ENCODE peak calls at places on chromosome 10, in eight cellular contexts. H is psoas muscle, Y is A673, Z is ovary, X is endodermal cell, B is A549, O is prostate gland, F is pancreas. D is an unnamed sample. For H3K4me1, the result is how much of the 10 kb centered on the place peaks cover.

GRCh38 chr10:93288679-93289634 is 193.2 kb downstream of the MYOF start:
- DNase-seq in H (peak), Y (peak), Z (peak), X (peak), B (peak), O (peak), F (peak), D (peak)

GRCh38 chr10:34758447-34758996 is 56.6 kb downstream of the PARD3 start:
- DNase-seq in H (no peak), Y (peak), Z (no peak), X (no peak), B (peak), O (no peak), F (no peak), D (no peak)

GRCh38 chr10:12432402-12433189 is 83.2 kb downstream of the CAMK1D start:
- DNase-seq in H (no peak), Y (no peak), Z (no peak), X (no peak), B (no peak), O (no peak), F (peak), D (no peak)

GRCh38 chr10:80530816-80531215 is 6.9 kb upstream of the SH2D4B start:
- DNase-seq in H (peak), Y (no peak), Z (no peak), X (no peak), B (no peak), O (no peak), F (no peak), D (no peak)

GRCh38 chr10:76977046-76977445 is 660.6 kb downstream of the KCNMA1 start:
- DNase-seq in H (no peak), Y (no peak), Z (no peak), X (no peak), B (no peak), O (no peak), F (no peak), D (no peak)

GRCh38 chr10:36725581-36726520 is 399.5 kb upstream of the ANKRD30A start:
- DNase-seq in H (peak), Y (peak), Z (no peak), X (peak), B (peak), O (no peak), F (peak), D (no peak)

GRCh38 chr10:71647526-71648354 is 71.8 kb downstream of the C10orf105 start:
- DNase-seq in H (no peak), Y (no peak), Z (no peak), X (peak), B (peak), O (no peak), F (no peak), D (no peak)

GRCh38 chr10:5775705-5776104 is 37.5 kb downstream of the GDI2 start:
- DNase-seq in H (peak), Y (no peak), Z (no peak), X (no peak), B (no peak), O (no peak), F (no peak), D (no peak)

GRCh38 chr10:118817328-118818068 is 62.7 kb upstream of the CACUL1 start:
- DNase-seq in H (no peak), Y (no peak), Z (no peak), X (peak), B (no peak), O (no peak), F (no peak), D (no peak)

GRCh38 chr10:91614254-91614624 is 18.6 kb downstream of the PPP1R3C start:
- DNase-seq in H (no peak), Y (no peak), Z (no peak), X (no peak), B (no peak), O (no peak), F (no peak), D (no peak)

GRCh38 chr10:99619090-99619800 is 994 bp downstream of the SLC25A28 start:
- DNase-seq in H (no peak), Y (no peak), Z (no peak), X (no peak), B (no peak), O (no peak), F (no peak), D (no peak)

GRCh38 chr10:122362031-122362592 is 12.4 kb upstream of the PLEKHA1 start:
- DNase-seq in H (no peak), Y (no peak), Z (no peak), X (no peak), B (no peak), O (no peak), F (no peak), D (no peak)

GRCh38 chr10:128927389-128927788 is 539.7 kb upstream of the MGMT start:
- DNase-seq in H (no peak), Y (no peak), Z (no peak), X (no peak), B (no peak), O (peak), F (no peak), D (no peak)

GRCh38 chr10:23820789-23821188 is 381.9 kb downstream of the OTUD1 start:
- DNase-seq in H (no peak), Y (no peak), Z (no peak), X (no peak), B (no peak), O (no peak), F (no peak), D (no peak)

GRCh38 chr10:97407211-97407951 is 6.2 kb upstream of the RRP12 start:
- DNase-seq in H (no peak), Y (peak), Z (no peak), X (peak), B (peak), O (peak), F (peak), D (peak)

GRCh38 chr10:47456794-47457527 is 27.0 kb downstream of the ANXA8 start:
- DNase-seq in H (no peak), Y (no peak), Z (no peak), X (no peak), B (no peak), O (no peak), F (no peak), D (peak)

GRCh38 chr10:126397640-126398382 is 9.5 kb upstream of the ADAM12 start:
- DNase-seq in H (no peak), Y (no peak), Z (no peak), X (peak), B (peak), O (no peak), F (no peak), D (no peak)

GRCh38 chr10:28530751-28531150 is 2.2 kb upstream of the WAC start:
- DNase-seq in H (no peak), Y (no peak), Z (no peak), X (no peak), B (no peak), O (no peak), F (no peak), D (no peak)

GRCh38 chr10:12418000-12418399 is 68.7 kb downstream of the CAMK1D start:
- DNase-seq in H (peak), Y (no peak), Z (no peak), X (no peak), B (no peak), O (no peak), F (no peak), D (peak)

GRCh38 chr10:97539523-97540200 is 32.9 kb upstream of the ANKRD2 start:
- DNase-seq in H (peak), Y (no peak), Z (peak), X (peak), B (no peak), O (no peak), F (no peak), D (no peak)

GRCh38 chr10:66637273-66638036 is 288.4 kb upstream of the LRRTM3 start:
- DNase-seq in H (peak), Y (no peak), Z (no peak), X (peak), B (no peak), O (no peak), F (no peak), D (no peak)

GRCh38 chr10:121926669-121927360 is 1.0 kb downstream of the ATE1 start:
- DNase-seq in H (no peak), Y (peak), Z (no peak), X (no peak), B (peak), O (no peak), F (no peak), D (no peak)

GRCh38 chr10:18660816-18661431 is 1.7 kb downstream of the ARL5B start:
- DNase-seq in H (no peak), Y (no peak), Z (no peak), X (no peak), B (no peak), O (no peak), F (no peak), D (no peak)

GRCh38 chr10:123136221-123136805 is 543 bp downstream of the HMX3 start:
- DNase-seq in H (no peak), Y (no peak), Z (no peak), X (no peak), B (no peak), O (no peak), F (no peak), D (no peak)

GRCh38 chr10:13310518-13311176 is 10.8 kb upstream of the PHYH start:
- DNase-seq in H (no peak), Y (no peak), Z (no peak), X (no peak), B (no peak), O (no peak), F (no peak), D (no peak)

GRCh38 chr10:101839421-101840063 is 4.1 kb downstream of the KCNIP2 start:
- DNase-seq in H (no peak), Y (peak), Z (no peak), X (peak), B (no peak), O (no peak), F (peak), D (no peak)

GRCh38 chr10:101441539-101442455 is 87.8 kb downstream of the BTRC start:
- DNase-seq in H (no peak), Y (peak), Z (no peak), X (peak), B (peak), O (no peak), F (peak), D (peak)

GRCh38 chr10:48453451-48454301 is 147.2 kb downstream of the MAPK8 start:
- DNase-seq in H (no peak), Y (no peak), Z (peak), X (no peak), B (no peak), O (no peak), F (no peak), D (no peak)

GRCh38 chr10:132508497-132509443 is 28.8 kb upstream of the INPP5A start:
- DNase-seq in H (peak), Y (no peak), Z (no peak), X (peak), B (no peak), O (no peak), F (peak), D (peak)

GRCh38 chr10:29618341-29619171 is 16.2 kb downstream of the SVIL start:
- DNase-seq in H (peak), Y (peak), Z (no peak), X (peak), B (no peak), O (peak), F (peak), D (no peak)

GRCh38 chr10:72242675-72243074 is 26.6 kb upstream of the ASCC1 start:
- DNase-seq in H (peak), Y (no peak), Z (peak), X (peak), B (no peak), O (peak), F (no peak), D (peak)

GRCh38 chr10:772227-772637 is 82.8 kb upstream of the DIP2C start:
- DNase-seq in H (peak), Y (no peak), Z (no peak), X (no peak), B (no peak), O (no peak), F (no peak), D (no peak)

GRCh38 chr10:1418031-1418550 is 319.2 kb downstream of the ADARB2 start:
- DNase-seq in H (no peak), Y (no peak), Z (no peak), X (peak), B (no peak), O (no peak), F (no peak), D (no peak)

GRCh38 chr10:77104459-77104980 is 533.1 kb downstream of the KCNMA1 start:
- DNase-seq in H (peak), Y (no peak), Z (peak), X (no peak), B (no peak), O (no peak), F (peak), D (peak)

GRCh38 chr10:71683301-71683700 is 36.3 kb downstream of the C10orf105 start:
- DNase-seq in H (peak), Y (no peak), Z (no peak), X (no peak), B (no peak), O (no peak), F (no peak), D (no peak)

GRCh38 chr10:115141254-115141653 is 48.1 kb downstream of the ATRNL1 start:
- DNase-seq in H (no peak), Y (peak), Z (no peak), X (no peak), B (no peak), O (no peak), F (no peak), D (no peak)
- TF ChIP-seq CTCF in H (peak), Y (peak), Z (no peak), X (peak), B (peak), O (no peak), F (no peak), D (no peak)

GRCh38 chr10:43396061-43396927 is 12.7 kb downstream of the HNRNPF start:
- DNase-seq in H (peak), Y (peak), Z (peak), X (peak), B (peak), O (peak), F (peak), D (peak)

GRCh38 chr10:43395571-43396060 is 13.4 kb downstream of the HNRNPF start:
- DNase-seq in H (peak), Y (peak), Z (no peak), X (no peak), B (no peak), O (no peak), F (no peak), D (no peak)

GRCh38 chr10:43392757-43393156 is 16.2 kb downstream of the HNRNPF start:
- DNase-seq in H (no peak), Y (no peak), Z (no peak), X (no peak), B (no peak), O (no peak), F (no peak), D (no peak)

GRCh38 chr10:43393606-43394360 is 15.2 kb downstream of the HNRNPF start:
- DNase-seq in H (no peak), Y (no peak), Z (no peak), X (no peak), B (no peak), O (no peak), F (no peak), D (no peak)

DNA sequence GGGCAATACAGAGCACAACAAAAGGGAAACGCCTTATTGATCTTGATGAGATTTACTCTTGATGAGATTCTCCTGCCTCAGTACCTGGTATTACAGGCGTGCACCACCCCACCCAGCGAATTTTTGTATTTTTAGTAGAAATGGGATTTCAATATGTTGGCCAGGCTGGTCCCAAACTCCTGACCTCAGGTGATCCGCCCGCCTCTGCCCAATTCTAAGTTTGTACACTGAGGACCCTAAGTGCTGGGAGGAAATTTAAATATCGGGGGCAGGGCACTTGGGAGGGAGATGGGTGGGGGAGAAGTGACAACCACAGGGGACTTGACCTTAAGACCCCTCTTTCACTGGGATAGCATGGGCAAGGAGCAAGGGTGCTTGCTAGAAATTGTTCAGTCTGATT is 14.1 kb downstream of the HNRNPF start:
- DNase-seq in H (no peak), Y (no peak), Z (no peak), X (no peak), B (no peak), O (no peak), F (no peak), D (no peak)
- H3K4me1 ChIP-seq in H (under half), Y (under half), Z (under half), X (under half), B (half or more), O (under half), F (under half), D (under half)

GRCh38 chr10:44881639-44882038 is 29.5 kb upstream of the TMEM72 start:
- DNase-seq in H (no peak), Y (no peak), Z (no peak), X (peak), B (no peak), O (no peak), F (no peak), D (no peak)

GRCh38 chr10:44880090-44880715 is 30.9 kb upstream of the TMEM72 start:
- DNase-seq in H (no peak), Y (no peak), Z (no peak), X (peak), B (no peak), O (no peak), F (no peak), D (no peak)

GRCh38 chr10:44879531-44879899 is 31.6 kb upstream of the TMEM72 start:
- DNase-seq in H (peak), Y (no peak), Z (no peak), X (peak), B (no peak), O (no peak), F (no peak), D (no peak)

GRCh38 chr10:44882146-44882720 is 28.9 kb upstream of the TMEM72 start:
- DNase-seq in H (no peak), Y (no peak), Z (no peak), X (peak), B (no peak), O (peak), F (peak), D (no peak)

GRCh38 chr10:44878704-44879530 is 32.2 kb upstream of the TMEM72 start:
- DNase-seq in H (peak), Y (peak), Z (peak), X (peak), B (peak), O (peak), F (peak), D (peak)
- TF ChIP-seq CTCF in H (no peak), Y (peak), Z (no peak), X (peak), B (no peak), O (no peak), F (no peak), D (no peak)

DNA sequence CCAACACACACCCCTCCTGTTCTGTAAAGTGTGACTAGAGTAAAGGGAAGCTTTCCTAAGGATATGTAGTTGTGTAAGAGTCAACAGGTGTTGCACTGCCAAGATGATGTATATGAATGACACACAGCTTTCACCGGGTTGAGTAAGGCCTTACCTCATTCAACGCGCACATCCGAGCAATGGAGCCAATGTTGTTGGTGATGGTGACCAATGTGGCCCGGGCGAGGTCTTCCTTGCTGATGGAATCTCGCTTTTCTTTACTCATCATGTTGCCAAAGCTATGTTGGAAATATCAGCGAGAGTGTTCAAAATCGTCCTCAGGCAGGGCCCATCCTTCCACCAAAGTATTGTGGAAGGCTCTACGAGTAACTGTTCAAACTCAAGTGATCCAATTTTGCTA is 52.0 kb downstream of the PANK1 start:
- DNase-seq in H (no peak), Y (no peak), Z (no peak), X (no peak), B (no peak), O (no peak), F (no peak), D (no peak)
- H3K4me1 ChIP-seq in H (under half), Y (under half), Z (under half), X (under half), B (under half), O (under half), F (under half), D (under half)

DNA sequence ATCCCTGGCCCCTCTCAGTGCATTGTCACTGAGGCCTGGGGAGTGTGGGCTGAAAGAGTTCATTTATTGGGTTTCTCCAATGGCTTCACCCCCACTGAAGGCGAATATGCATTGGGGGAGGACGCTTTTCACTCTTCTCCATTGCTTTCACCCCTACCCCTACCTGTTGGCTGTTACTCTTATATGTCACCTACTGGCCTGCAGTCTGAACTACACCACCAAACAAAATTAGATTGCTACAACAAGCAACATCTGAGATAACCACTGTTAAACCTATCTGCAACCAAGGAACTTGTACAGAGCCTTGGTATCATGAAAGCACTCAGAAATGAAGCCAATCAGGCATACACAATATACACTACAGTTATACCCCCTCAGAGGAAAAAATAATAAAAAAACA is 203.7 kb downstream of the REEP3 start:
- DNase-seq in H (no peak), Y (no peak), Z (no peak), X (no peak), B (no peak), O (no peak), F (no peak), D (no peak)
- TF ChIP-seq CTCF in H (no peak), Y (peak), Z (no peak), X (peak), B (no peak), O (no peak), F (no peak), D (no peak)

GRCh38 chr10:69247313-69247710 is 27.2 kb downstream of the HKDC1 start:
- DNase-seq in H (no peak), Y (no peak), Z (no peak), X (no peak), B (no peak), O (no peak), F (no peak), D (no peak)
- H3K4me1 ChIP-seq in H (under half), Y (under half), Z (under half), X (under half), B (under half), O (under half), F (under half), D (under half)